ENCODE peak calls at places on chromosomes 4 and X, in eight cellular contexts. X is PC-3, I is hepatocyte, C is endothelial cell of umbilical vein, W is IMR-90, Z is neural progenitor cell, M is mesenchymal stem cell, R is GM23248. H is an unnamed sample. For H3K27me3, the result is how much of the 10 kb centered on the place peaks cover.

GRCh38 chr4:156098846-156099245 is 145.2 kb upstream of the CTSO start:
- DNase-seq in I (no peak), C (no peak), W (no peak), X (no peak), R (no peak), Z (no peak), M (no peak), H (peak)

GRCh38 chr4:7365472-7366179 is 69.1 kb downstream of the PSAPL1 start:
- DNase-seq in I (no peak), W (no peak), X (no peak), R (peak), Z (no peak), M (no peak), C (no peak), H (peak)

GRCh38 chrX:106874075-106874474 is 29.1 kb downstream of the RIPPLY1 start:
- DNase-seq in I (peak), C (peak), M (peak), R (peak), Z (peak), X (peak), W (peak), H (no peak)

GRCh38 chr4:81030617-81031388 is at the start of gene BMP3:
- DNase-seq in Z (peak), I (peak), R (peak), X (peak), C (no peak), M (peak), W (peak), H (peak)

GRCh38 chr4:82715731-82716617 is 82.6 kb downstream of the SCD5 start:
- DNase-seq in C (no peak), I (peak), X (no peak), W (peak), M (peak), R (peak), Z (no peak), H (peak)

GRCh38 chr4:18556402-18556801 is 534.8 kb upstream of the LCORL start:
- DNase-seq in W (no peak), Z (peak), C (no peak), R (no peak), M (no peak), X (no peak), I (no peak), H (no peak)

GRCh38 chr4:111693754-111694153 is 451.5 kb upstream of the FAM241A start:
- DNase-seq in C (no peak), R (no peak), W (no peak), X (no peak), Z (no peak), M (no peak), I (no peak), H (no peak)

GRCh38 chrX:12419591-12419990 is 281.3 kb downstream of the FRMPD4 start:
- DNase-seq in X (no peak), W (no peak), R (no peak), Z (no peak), I (no peak), M (no peak), C (no peak), H (no peak)

GRCh38 chr4:183834252-183834651 is 70.9 kb upstream of the STOX2 start:
- DNase-seq in W (no peak), R (no peak), I (no peak), C (no peak), M (no peak), X (peak), Z (no peak), H (no peak)

GRCh38 chr4:153639556-153640475 is 44.3 kb upstream of the TLR2 start:
- DNase-seq in C (no peak), X (no peak), M (no peak), I (no peak), W (no peak), R (no peak), Z (no peak), H (no peak)

GRCh38 chr4:138202686-138203085 is 39.5 kb downstream of the SLC7A11 start:
- DNase-seq in M (no peak), C (no peak), I (no peak), Z (no peak), X (peak), W (no peak), R (no peak), H (no peak)

GRCh38 chrX:110397904-110398303 is 39.3 kb downstream of the RTL9 start:
- DNase-seq in I (no peak), X (no peak), C (no peak), W (no peak), M (no peak), R (no peak), Z (no peak), H (no peak)

GRCh38 chr4:183966371-183966770 is 61.3 kb downstream of the STOX2 start:
- DNase-seq in X (no peak), I (no peak), C (no peak), R (no peak), W (peak), M (no peak), Z (no peak), H (no peak)

GRCh38 chr4:1571986-1572385 is 112.1 kb downstream of the FAM53A start:
- DNase-seq in W (no peak), I (no peak), M (no peak), C (no peak), Z (peak), X (no peak), R (no peak), H (no peak)

GRCh38 chr4:48483006-48483776 is at the start of gene SLC10A4:
- DNase-seq in I (peak), M (peak), Z (peak), C (no peak), X (no peak), R (peak), W (no peak), H (peak)

GRCh38 chr4:112532267-112532666 is 16.3 kb upstream of the NEUROG2 start:
- DNase-seq in I (no peak), M (no peak), W (peak), R (peak), Z (no peak), X (peak), C (no peak), H (peak)

GRCh38 chrX:123860506-123860840 is 620 bp downstream of the XIAP start:
- DNase-seq in X (peak), I (no peak), W (no peak), C (peak), R (no peak), Z (no peak), M (peak), H (no peak)

GRCh38 chrX:71917621-71918341 is 7.1 kb downstream of the NHSL2 start:
- DNase-seq in M (peak), R (peak), C (no peak), I (no peak), Z (no peak), X (peak), W (peak), H (peak)

GRCh38 chr4:8928074-8928473 is 56.4 kb upstream of the HMX1 start:
- DNase-seq in Z (no peak), R (no peak), X (no peak), M (no peak), C (no peak), I (no peak), W (no peak), H (no peak)

GRCh38 chrX:42952621-42953020 is 174.7 kb upstream of the PPP1R2C start:
- DNase-seq in C (no peak), W (no peak), R (no peak), Z (no peak), I (no peak), X (peak), M (no peak), H (no peak)

GRCh38 chrX:9767375-9767774 is 1.7 kb upstream of the GPR143 start:
- DNase-seq in Z (no peak), X (no peak), M (no peak), W (no peak), I (no peak), R (no peak), C (peak), H (no peak)

GRCh38 chrX:17585006-17585405 is 152.3 kb upstream of the SCML1 start:
- DNase-seq in Z (no peak), I (no peak), X (no peak), R (no peak), W (no peak), C (no peak), M (no peak), H (no peak)

GRCh38 chr4:159048166-159048886 is 54.6 kb upstream of the RAPGEF2 start:
- DNase-seq in R (peak), I (peak), W (peak), C (peak), Z (peak), X (peak), M (peak), H (peak)

GRCh38 chr4:81648576-81649272 is 177.0 kb upstream of the RASGEF1B start:
- DNase-seq in I (no peak), W (no peak), C (no peak), M (no peak), R (no peak), Z (no peak), X (no peak), H (no peak)

GRCh38 chr4:41438564-41438963 is 99.4 kb upstream of the LIMCH1 start:
- DNase-seq in R (peak), C (no peak), X (no peak), I (no peak), W (no peak), Z (no peak), M (peak), H (no peak)
- H3K4me3 ChIP-seq in R (no peak), C (no peak), X (no peak), I (no peak), W (no peak), Z (no peak), M (no peak), H (no peak)

GRCh38 chrX:153648358-153649177 is 1.6 kb downstream of the DUSP9 start:
- DNase-seq in X (no peak), I (no peak), Z (no peak), R (no peak), C (no peak), W (no peak), M (no peak), H (peak)

GRCh38 chrX:153645151-153645550 is 1.9 kb upstream of the DUSP9 start:
- DNase-seq in I (no peak), C (no peak), X (no peak), R (no peak), Z (no peak), W (no peak), M (no peak), H (peak)

GRCh38 chrX:153647461-153648357 is 706 bp downstream of the DUSP9 start:
- DNase-seq in X (no peak), M (no peak), R (peak), C (no peak), Z (peak), W (no peak), I (no peak), H (peak)

GRCh38 chrX:153645921-153646481 is 1.0 kb upstream of the DUSP9 start:
- DNase-seq in W (no peak), Z (no peak), X (no peak), M (no peak), C (no peak), I (no peak), R (no peak), H (peak)

DNA sequence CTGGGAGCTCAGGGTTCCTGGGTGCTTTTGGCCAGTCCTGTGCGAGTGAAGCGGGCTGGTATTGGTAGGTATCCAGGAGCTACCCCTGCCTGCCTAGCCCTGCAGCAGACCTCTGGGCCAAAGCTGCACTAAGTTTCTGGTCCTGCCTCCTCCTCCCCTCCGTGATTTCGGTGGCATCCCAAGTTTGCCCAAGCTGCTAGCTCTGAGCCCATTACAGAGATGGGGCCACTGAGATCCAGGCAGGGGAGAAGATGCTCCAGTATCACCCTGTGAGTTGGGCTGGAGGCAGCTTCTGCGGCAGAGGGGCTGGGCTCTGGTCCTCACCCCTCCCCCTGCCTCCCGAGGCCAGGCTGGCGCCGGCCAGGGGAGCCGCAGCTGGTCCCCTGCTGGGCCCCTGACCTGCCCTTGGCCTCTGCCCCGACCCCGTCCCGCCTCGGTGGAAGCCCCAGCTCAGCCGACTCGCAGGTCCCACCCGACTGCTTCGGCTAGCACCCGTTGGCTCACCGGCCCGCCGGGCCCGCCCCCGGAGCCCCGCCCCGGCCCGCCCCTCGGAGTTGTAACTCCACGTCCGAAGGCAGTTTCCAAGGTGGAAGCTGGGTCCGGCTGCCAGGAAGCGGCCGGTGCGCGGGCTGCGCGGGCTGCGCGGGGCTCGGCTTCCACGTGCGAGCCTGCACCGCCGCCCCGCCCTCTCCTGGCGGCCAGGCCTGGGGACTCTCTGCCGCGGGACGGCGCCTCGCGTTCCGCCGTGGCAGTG is at the start of gene DUSP9:
- DNase-seq in Z (peak), I (peak), C (peak), X (peak), W (no peak), M (peak), R (peak), H (peak)
- H3K27me3 ChIP-seq in Z (half or more), I (under half), C (under half), X (under half), W (half or more), M (under half), R (under half), H (under half)

DNA sequence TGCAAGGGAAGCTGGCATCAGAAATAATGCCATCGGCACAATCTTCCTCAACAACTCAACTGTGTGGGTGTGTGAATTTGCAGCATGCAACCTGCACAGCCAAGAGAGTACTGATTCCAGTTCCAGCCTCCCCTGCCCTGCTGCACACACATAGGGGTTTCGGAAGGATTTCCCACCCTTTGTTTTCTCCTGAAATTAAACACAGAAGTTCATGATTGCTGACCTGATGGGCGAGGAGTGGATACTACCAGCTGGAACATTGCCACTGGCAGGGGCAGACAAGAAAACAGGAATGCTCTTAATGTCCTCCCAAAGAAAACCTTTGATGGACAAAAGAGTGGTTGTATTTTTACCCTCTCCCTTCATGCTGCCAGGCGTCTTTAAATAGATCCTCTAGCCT is 4.8 kb downstream of the NDP start:
- DNase-seq in I (no peak), X (no peak), W (no peak), Z (no peak), C (no peak), M (no peak), R (no peak), H (no peak)
- H2AFZ ChIP-seq in I (no peak), X (no peak), W (no peak), Z (no peak), C (no peak), M (no peak), R (no peak), H (no peak)

GRCh38 chrX:153474718-153475117 is 4.3 kb upstream of the HAUS7 start:
- DNase-seq in W (peak), R (peak), I (peak), M (peak), X (peak), Z (peak), C (peak), H (peak)
- H3K4me3 ChIP-seq in W (no peak), R (peak), I (no peak), M (no peak), X (no peak), Z (no peak), C (no peak), H (peak)

DNA sequence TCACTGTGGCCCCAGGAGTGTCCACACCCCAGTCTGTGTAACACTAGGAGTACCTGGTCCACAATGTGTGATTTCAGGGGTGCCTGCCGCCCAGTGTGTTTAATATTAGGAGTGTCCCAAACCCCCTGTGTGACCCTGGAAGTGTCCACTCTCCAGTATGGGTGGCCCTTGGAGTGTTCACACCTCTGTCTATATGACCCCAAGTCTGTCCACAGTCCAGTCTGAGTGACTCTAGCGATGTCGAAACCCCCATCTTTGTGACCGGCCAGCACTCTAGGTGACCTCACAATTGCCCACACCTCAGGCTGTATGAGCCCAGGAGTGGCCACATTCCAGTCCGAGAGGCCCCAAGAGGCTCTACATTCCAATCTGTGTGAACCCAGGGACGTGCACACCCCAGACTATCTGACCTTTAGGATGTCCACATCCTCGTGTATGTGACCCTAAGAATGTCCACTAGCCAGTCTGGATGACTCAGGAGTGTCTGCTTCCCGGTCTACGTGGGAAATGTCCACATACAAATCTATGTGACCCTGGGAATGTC is 7.4 kb upstream of the GLOD5 start:
- DNase-seq in Z (no peak), I (no peak), C (no peak), M (no peak), R (no peak), X (no peak), W (no peak), H (no peak)
- H3K27me3 ChIP-seq in Z (under half), I (under half), C (under half), M (under half), R (under half), X (under half), W (under half), H (under half)

DNA sequence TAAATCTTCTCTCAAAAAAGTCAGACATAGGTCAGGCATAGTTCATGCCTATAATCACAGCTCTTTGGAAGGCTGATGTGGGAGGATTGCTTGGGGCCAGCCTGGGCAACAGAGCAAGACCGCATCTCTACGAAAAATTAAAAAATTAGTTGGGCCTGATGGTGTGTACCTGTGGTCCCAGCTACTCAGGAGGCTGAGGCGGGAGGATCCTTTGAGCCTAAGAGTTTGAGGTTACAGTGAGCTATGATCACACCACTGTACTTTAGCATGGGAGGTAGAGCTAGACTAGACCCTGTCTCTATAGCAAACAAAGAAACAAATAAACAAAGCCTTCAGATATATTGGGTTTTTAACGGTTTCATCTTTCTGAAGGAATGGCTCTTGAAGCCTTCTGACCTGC is 62.2 kb downstream of the DIPK2B start:
- DNase-seq in Z (no peak), W (no peak), C (no peak), R (no peak), X (no peak), M (no peak), I (no peak), H (no peak)
- H2AFZ ChIP-seq in Z (no peak), W (no peak), C (no peak), R (no peak), X (no peak), M (no peak), I (no peak), H (no peak)

GRCh38 chr4:54016504-54016903 is 47.9 kb downstream of the CHIC2 start:
- DNase-seq in I (no peak), M (no peak), R (no peak), C (no peak), W (no peak), Z (no peak), X (no peak), H (no peak)

GRCh38 chr4:54017974-54018373 is 46.4 kb downstream of the CHIC2 start:
- DNase-seq in Z (no peak), X (no peak), C (no peak), M (no peak), R (no peak), I (no peak), W (no peak), H (no peak)

GRCh38 chr4:54015421-54016065 is 48.9 kb downstream of the CHIC2 start:
- DNase-seq in Z (peak), W (no peak), C (no peak), R (no peak), I (no peak), X (no peak), M (no peak), H (no peak)

GRCh38 chr4:54017308-54017707 is 47.1 kb downstream of the CHIC2 start:
- DNase-seq in I (no peak), M (no peak), Z (peak), R (no peak), C (no peak), W (no peak), X (no peak), H (no peak)

GRCh38 chr4:54014761-54015160 is 49.6 kb downstream of the CHIC2 start:
- DNase-seq in X (no peak), W (no peak), R (no peak), C (no peak), M (no peak), I (no peak), Z (no peak), H (no peak)
- H3K4me3 ChIP-seq in X (no peak), W (no peak), R (no peak), C (no peak), M (no peak), I (no peak), Z (no peak), H (no peak)